ENCODE peak calls at places on chromosomes 11 and 22, in nine cellular contexts. S is CD4-positive, alpha-beta memory T cell; C is stimulated activated CD4-positive, alpha-beta T cell treated with anti-CD3 and anti-CD28 coated beads, Interleukin-15, amount 100 ng/mL, for 1 hour; O is transverse colon; M is gastrocnemius medialis; P is activated CD4-positive, alpha-beta T cell treated with anti-CD3 and anti-CD28 coated beads, Interleukin-2, amount 10 ng/mL, durations not matched to agents 7 days and 5 days; V is PC-9; A is brain microvascular endothelial cell; R is upper lobe of right lung. J is an unnamed sample.

GRCh38 chr11:77206264-77207018 is 78.4 kb downstream of the MYO7A start:
- DNase-seq in C (no peak), O (no peak), P (no peak), V (no peak), S (no peak), R (peak), A (no peak), M (no peak), J (no peak)

GRCh38 chr11:125499563-125499962 is 3.5 kb upstream of the FEZ1 start:
- DNase-seq in C (no peak), A (no peak), S (no peak), O (no peak), P (no peak), M (no peak), R (no peak), V (no peak), J (no peak)

GRCh38 chr11:67268036-67268683 is 1.9 kb downstream of the GRK2 start:
- DNase-seq in O (peak), S (peak), C (no peak), P (peak), A (no peak), V (no peak), R (peak), M (no peak), J (no peak)

GRCh38 chr22:39524089-39524752 is 3.9 kb downstream of the ATF4 start:
- DNase-seq in S (no peak), V (no peak), P (no peak), C (no peak), M (peak), O (no peak), R (no peak), A (no peak), J (no peak)

GRCh38 chr11:1748467-1749019 is 1.9 kb downstream of the IFITM10 start:
- DNase-seq in S (no peak), C (no peak), M (no peak), A (no peak), P (no peak), V (no peak), O (no peak), R (peak), J (no peak)

GRCh38 chr11:81444306-81444705 is 1289.4 kb downstream of the FAM181B start:
- DNase-seq in S (no peak), R (no peak), V (no peak), P (no peak), M (no peak), A (no peak), C (no peak), O (no peak), J (no peak)

GRCh38 chr11:96357794-96358193 is 14.8 kb upstream of the MAML2 start:
- DNase-seq in M (no peak), S (no peak), V (no peak), A (no peak), P (no peak), C (no peak), R (no peak), O (no peak), J (no peak)

GRCh38 chr22:30127749-30128166 is 47.5 kb downstream of the HORMAD2 start:
- DNase-seq in M (no peak), C (no peak), S (no peak), V (no peak), R (no peak), A (peak), O (no peak), P (no peak), J (no peak)

GRCh38 chr11:113514856-113515255 is 39.7 kb upstream of the DRD2 start:
- DNase-seq in R (no peak), P (no peak), A (no peak), C (no peak), O (no peak), S (no peak), V (no peak), M (no peak), J (no peak)

J was measured in epithelial cell of prostate.